ENCODE peak calls at places on chromosome 9, in seven cellular contexts. A, M, W, Y, C, F and P are unnamed samples.

GRCh38 chr9:27473135-27473534 is 51.0 kb upstream of the IFNK start:
- DNase-seq in A (no peak), M (peak; percentile 31), W (no peak), Y (peak; percentile 37), C (no peak), F (peak; percentile 21), P (no peak)

GRCh38 chr9:89522261-89522978 is 24.5 kb upstream of the SEMA4D start:
- DNase-seq in A (no peak), M (no peak), W (no peak), Y (no peak), C (peak; percentile 90), F (no peak), P (no peak)

GRCh38 chr9:128150594-128151342 is 1.5 kb downstream of the LCN2 start:
- DNase-seq in A (no peak), M (no peak), W (peak; percentile 61), Y (no peak), C (peak; percentile 83), F (peak; percentile 69), P (peak; percentile 43)

GRCh38 chr9:30943446-30944232 is 1440.8 kb upstream of the ACO1 start:
- DNase-seq in A (no peak), M (no peak), W (no peak), Y (no peak), C (peak; percentile 42), F (no peak), P (no peak)

GRCh38 chr9:114156311-114156657 is 947 bp downstream of the COL27A1 start:
- DNase-seq in A (no peak), M (no peak), W (no peak), Y (no peak), C (no peak), F (no peak), P (no peak)

GRCh38 chr9:116141864-116142561 is 11.6 kb upstream of the PAPPA start:
- DNase-seq in A (peak; percentile 60), M (no peak), W (no peak), Y (no peak), C (no peak), F (no peak), P (no peak)

GRCh38 chr9:76598971-76599370 is 140.0 kb downstream of the GCNT1 start:
- DNase-seq in A (no peak), M (no peak), W (no peak), Y (no peak), C (no peak), F (no peak), P (no peak)

GRCh38 chr9:12640021-12640587 is 53.1 kb upstream of the TYRP1 start:
- DNase-seq in A (peak; percentile 35), M (peak; percentile 16), W (peak; percentile 31), Y (no peak), C (peak; percentile 81), F (peak; percentile 72), P (peak; percentile 27)

GRCh38 chr9:14211564-14211963 is 102.4 kb downstream of the NFIB start:
- DNase-seq in A (no peak), M (no peak), W (no peak), Y (no peak), C (no peak), F (no peak), P (no peak)
- H3K4me1 ChIP-seq in A (peaks cover 60% of the 10 kb centered on the region), M (peaks cover 88% of the 10 kb centered on the region), W (no peaks in the 10 kb centered on the region), Y (peaks cover 2% of the 10 kb centered on the region), C (no peaks in the 10 kb centered on the region), F (peaks cover 4% of the 10 kb centered on the region), P (no peaks in the 10 kb centered on the region)

GRCh38 chr9:137165250-137165836 is 4.5 kb downstream of the LRRC26 start:
- DNase-seq in A (no peak), M (no peak), W (no peak), Y (no peak), C (no peak), F (no peak), P (no peak)

GRCh38 chr9:137167752-137168574 is 1.9 kb downstream of the LRRC26 start:
- DNase-seq in A (no peak), M (peak; percentile 25), W (no peak), Y (no peak), C (no peak), F (peak; percentile 73), P (peak; percentile 83)

GRCh38 chr9:137164370-137165249 is 5.2 kb downstream of the LRRC26 start:
- DNase-seq in A (no peak), M (no peak), W (no peak), Y (no peak), C (no peak), F (no peak), P (no peak)

GRCh38 chr9:137167113-137167751 is 2.6 kb downstream of the LRRC26 start:
- DNase-seq in A (no peak), M (no peak), W (no peak), Y (no peak), C (no peak), F (no peak), P (no peak)

DNA sequence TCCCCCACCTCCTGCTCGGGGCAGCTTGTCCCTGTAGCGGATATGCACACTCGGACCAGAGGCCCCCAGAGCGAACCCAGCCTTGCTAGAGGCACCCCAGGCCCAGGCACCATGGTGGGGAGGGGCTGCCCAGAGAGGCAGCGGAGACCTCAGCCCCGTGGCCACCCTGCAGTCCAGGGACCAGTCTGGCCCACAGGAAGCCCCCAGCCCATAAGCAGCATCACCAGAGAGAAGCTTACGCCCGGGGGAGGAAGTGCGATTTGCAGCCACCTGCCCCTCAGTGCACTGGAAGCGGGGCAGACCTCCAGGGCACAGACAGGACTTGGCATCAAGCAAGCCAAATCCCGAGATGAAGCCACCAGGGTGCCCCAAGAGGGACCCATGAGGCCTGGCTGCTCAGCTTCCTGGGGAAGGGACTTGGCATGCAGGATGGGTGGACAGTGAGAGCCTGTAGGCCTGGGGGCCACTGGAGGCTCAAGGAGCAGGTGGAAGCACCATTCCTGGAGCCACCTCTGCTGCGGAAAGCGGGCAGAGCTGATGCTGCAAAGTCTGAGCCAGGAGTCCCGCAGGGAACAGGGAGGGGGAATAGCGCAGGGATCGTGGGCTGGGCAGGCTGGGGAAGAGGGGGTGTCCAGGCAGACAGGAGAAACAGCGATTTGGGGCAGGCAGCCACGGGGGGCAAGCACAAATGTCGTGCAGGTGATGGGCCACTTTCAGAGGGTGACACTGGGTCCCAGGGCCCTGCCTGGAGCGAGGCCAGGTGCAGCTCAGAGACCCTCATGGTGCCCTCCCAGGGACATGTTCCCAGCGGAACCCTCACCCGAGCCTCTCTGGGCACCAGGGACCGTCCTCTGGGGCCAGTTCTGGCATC is 3.4 kb downstream of the LRRC26 start:
- DNase-seq in A (no peak), M (no peak), W (no peak), Y (no peak), C (no peak), F (no peak), P (no peak)
- H3K27me3 ChIP-seq in A (peaks cover 50% of the 10 kb centered on the region), M (no peaks in the 10 kb centered on the region), W (peaks cover 44% of the 10 kb centered on the region), Y (peaks cover 28% of the 10 kb centered on the region), C (no peaks in the 10 kb centered on the region), F (peaks cover 100% of the 10 kb centered on the region), P (peaks cover 2% of the 10 kb centered on the region)

GRCh38 chr9:109277451-109277850 is 43.4 kb downstream of the EPB41L4B start:
- DNase-seq in A (no peak), M (peak; percentile 74), W (no peak), Y (no peak), C (no peak), F (no peak), P (no peak)

GRCh38 chr9:109278216-109278615 is 42.6 kb downstream of the EPB41L4B start:
- DNase-seq in A (no peak), M (no peak), W (no peak), Y (no peak), C (no peak), F (no peak), P (no peak)

GRCh38 chr9:109281518-109281917 is 39.3 kb downstream of the EPB41L4B start:
- DNase-seq in A (no peak), M (no peak), W (no peak), Y (no peak), C (no peak), F (no peak), P (no peak)

GRCh38 chr9:109276469-109277440 is 44.1 kb downstream of the EPB41L4B start:
- DNase-seq in A (no peak), M (peak; percentile 32), W (no peak), Y (no peak), C (no peak), F (no peak), P (no peak)

DNA sequence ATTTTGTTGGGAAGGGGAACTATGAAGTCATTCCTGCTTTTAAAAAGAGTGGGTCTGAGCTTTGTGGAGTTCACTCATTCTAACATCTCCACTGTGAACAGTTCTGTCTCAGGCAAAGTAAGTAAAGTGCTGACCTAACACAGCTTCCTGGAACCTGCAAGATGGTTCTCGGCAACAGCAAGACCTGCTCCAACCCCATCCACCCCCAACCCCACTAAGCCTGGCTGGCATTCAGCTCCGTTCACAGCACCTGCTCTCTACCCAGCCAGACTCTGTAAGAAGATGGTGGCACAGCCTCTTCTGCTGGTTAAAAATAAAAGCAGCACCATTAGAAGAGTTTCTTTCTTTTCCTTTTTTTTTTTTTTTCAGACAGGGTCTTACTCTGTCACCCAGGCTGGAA is 42.0 kb downstream of the EPB41L4B start:
- DNase-seq in A (no peak), M (peak; percentile 69), W (no peak), Y (no peak), C (no peak), F (no peak), P (no peak)
- H3K4me3 ChIP-seq in A (no peak overlapping the region), M (no peak overlapping the region), W (no peak overlapping the region), Y (no peak overlapping the region), C (no peak overlapping the region), F (no peak overlapping the region), P (no peak overlapping the region)

GRCh38 chr9:126533911-126534300 is 79.8 kb upstream of the LMX1B start:
- DNase-seq in A (no peak), M (no peak), W (no peak), Y (no peak), C (peak; percentile 79), F (no peak), P (no peak)
- H3K4me1 ChIP-seq in A (no peaks in the 10 kb centered on the region), M (no peaks in the 10 kb centered on the region), W (peaks cover 9% of the 10 kb centered on the region), Y (no peaks in the 10 kb centered on the region), C (peaks cover 57% of the 10 kb centered on the region), F (peaks cover 37% of the 10 kb centered on the region), P (no peaks in the 10 kb centered on the region)

DNA sequence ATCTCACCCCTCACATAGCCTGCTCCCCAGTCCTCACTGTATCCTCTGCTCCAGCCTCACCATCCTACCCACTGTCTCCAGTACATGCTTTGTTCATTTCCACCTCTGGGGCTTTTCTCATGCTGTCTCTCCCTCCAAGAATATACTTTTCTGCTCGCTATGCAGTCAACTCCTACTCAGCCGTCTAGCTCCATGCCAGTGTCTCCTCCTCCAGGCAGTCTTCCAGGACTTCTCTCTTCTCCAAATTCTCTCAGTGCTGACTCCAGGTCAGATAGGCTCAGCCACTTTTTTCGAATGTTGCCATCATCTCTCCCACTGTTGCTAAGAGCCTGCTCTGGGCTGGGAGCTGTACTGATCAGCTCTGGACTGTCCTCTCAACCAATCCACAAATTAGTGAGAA is 8.0 kb upstream of the DAB2IP start:
- DNase-seq in A (no peak), M (no peak), W (no peak), Y (no peak), C (no peak), F (no peak), P (no peak)
- H3K27me3 ChIP-seq in A (no peaks in the 10 kb centered on the region), M (no peaks in the 10 kb centered on the region), W (no peaks in the 10 kb centered on the region), Y (no peaks in the 10 kb centered on the region), C (no peaks in the 10 kb centered on the region), F (no peaks in the 10 kb centered on the region), P (no peaks in the 10 kb centered on the region)